ENCODE peak calls at places on chromosomes 1 and 21, in seven cellular contexts. Z is HepG2, E is HCT116, A is breast epithelium, O is GM12892, F is GM12891, P is stomach. K is an unnamed sample.

GRCh38 chr21:36692125-36692843 is 6.6 kb upstream of the SIM2 start:
- DNase-seq in Z (no peak), E (no peak), A (no peak), O (no peak), F (no peak), P (no peak), K (no peak)

GRCh38 chr1:220952941-220953340 is 73.7 kb downstream of the HLX start:
- DNase-seq in Z (no peak), E (no peak), A (no peak), O (no peak), F (no peak), P (no peak), K (no peak)

GRCh38 chr1:223363856-223364684 is at the start of gene SUSD4:
- DNase-seq in Z (no peak), E (no peak), A (no peak), O (peak), F (peak), P (peak), K (peak)

GRCh38 chr1:84504580-84505021 is 1.6 kb upstream of the SPATA1 start:
- DNase-seq in Z (no peak), E (no peak), A (no peak), O (no peak), F (no peak), P (no peak), K (no peak)

GRCh38 chr21:41631564-41632461 is 123.9 kb upstream of the TMPRSS2 start:
- DNase-seq in Z (no peak), E (no peak), A (no peak), O (no peak), F (no peak), P (peak), K (peak)

GRCh38 chr1:22038036-22038435 is 14.5 kb upstream of the CDC42 start:
- DNase-seq in Z (no peak), E (no peak), A (no peak), O (no peak), F (no peak), P (no peak), K (no peak)

GRCh38 chr1:41779350-41779749 is 139.4 kb downstream of the HIVEP3 start:
- DNase-seq in Z (no peak), E (no peak), A (no peak), O (no peak), F (no peak), P (no peak), K (no peak)

GRCh38 chr21:36097427-36098230 is 27.8 kb downstream of the CBR1 start:
- DNase-seq in Z (no peak), E (no peak), A (no peak), O (no peak), F (no peak), P (no peak), K (no peak)

GRCh38 chr1:53639251-53639721 is 99.7 kb downstream of the GLIS1 start:
- DNase-seq in Z (no peak), E (peak), A (peak), O (no peak), F (no peak), P (peak), K (no peak)

GRCh38 chr1:53068314-53069084 is 6.5 kb downstream of the PODN start:
- DNase-seq in Z (no peak), E (no peak), A (no peak), O (no peak), F (no peak), P (peak), K (no peak)

GRCh38 chr1:37342736-37343135 is 131.6 kb upstream of the ZC3H12A start:
- DNase-seq in Z (no peak), E (no peak), A (no peak), O (no peak), F (no peak), P (no peak), K (no peak)

GRCh38 chr1:82931051-82931450 is 1067.9 kb downstream of the TTLL7 start:
- DNase-seq in Z (no peak), E (no peak), A (no peak), O (no peak), F (no peak), P (no peak), K (no peak)

GRCh38 chr1:15261155-15262002 is 14.4 kb downstream of the FHAD1 start:
- DNase-seq in Z (peak), E (peak), A (no peak), O (no peak), F (no peak), P (peak), K (no peak)

GRCh38 chr21:43812139-43812821 is 22.9 kb downstream of the RRP1 start:
- DNase-seq in Z (peak), E (no peak), A (no peak), O (no peak), F (no peak), P (peak), K (peak)

GRCh38 chr1:211331011-211331709 is 4.5 kb downstream of the TRAF5 start:
- DNase-seq in Z (no peak), E (no peak), A (no peak), O (no peak), F (no peak), P (no peak), K (no peak)

GRCh38 chr1:154006136-154006535 is 15.6 kb downstream of the RPS27 start:
- DNase-seq in Z (no peak), E (no peak), A (no peak), O (no peak), F (no peak), P (no peak), K (no peak)

GRCh38 chr1:24779689-24780464 is 34.6 kb downstream of the CLIC4 start:
- DNase-seq in Z (no peak), E (no peak), A (no peak), O (no peak), F (no peak), P (no peak), K (no peak)

GRCh38 chr1:192311281-192311680 is 5.5 kb upstream of the RGS21 start:
- DNase-seq in Z (peak), E (peak), A (no peak), O (no peak), F (no peak), P (no peak), K (no peak)

GRCh38 chr1:204649756-204650155 is 35.8 kb downstream of the LRRN2 start:
- DNase-seq in Z (no peak), E (no peak), A (no peak), O (no peak), F (no peak), P (no peak), K (peak)

GRCh38 chr1:162187676-162188075 is 118.2 kb downstream of the NOS1AP start:
- DNase-seq in Z (no peak), E (no peak), A (no peak), O (no peak), F (no peak), P (no peak), K (no peak)

GRCh38 chr1:227730630-227731151 is 4.4 kb downstream of the JMJD4 start:
- DNase-seq in Z (peak), E (no peak), A (no peak), O (no peak), F (no peak), P (no peak), K (no peak)

GRCh38 chr1:214604543-214604942 is 1.5 kb downstream of the CENPF start:
- DNase-seq in Z (peak), E (no peak), A (no peak), O (no peak), F (no peak), P (no peak), K (no peak)

GRCh38 chr1:54490361-54491248 is 57.4 kb upstream of the ACOT11 start:
- DNase-seq in Z (no peak), E (no peak), A (no peak), O (no peak), F (no peak), P (no peak), K (no peak)

GRCh38 chr1:64898107-64898861 is 68.1 kb downstream of the JAK1 start:
- DNase-seq in Z (peak), E (peak), A (peak), O (no peak), F (no peak), P (peak), K (peak)

GRCh38 chr1:43975249-43975961 is 645 bp downstream of the ATP6V0B start:
- DNase-seq in Z (no peak), E (no peak), A (peak), O (no peak), F (no peak), P (peak), K (peak)

GRCh38 chr1:240217398-240217797 is 125.7 kb downstream of the FMN2 start:
- DNase-seq in Z (no peak), E (no peak), A (no peak), O (no peak), F (no peak), P (no peak), K (no peak)

GRCh38 chr1:14945132-14946010 is 208.2 kb upstream of the TMEM51 start:
- DNase-seq in Z (no peak), E (no peak), A (no peak), O (no peak), F (no peak), P (peak), K (peak)

GRCh38 chr21:14871861-14872260 is 192.9 kb downstream of the NRIP1 start:
- DNase-seq in Z (no peak), E (no peak), A (no peak), O (no peak), F (no peak), P (no peak), K (no peak)

GRCh38 chr1:29683472-29683871 is 447.1 kb downstream of the PTPRU start:
- DNase-seq in Z (no peak), E (no peak), A (no peak), O (no peak), F (no peak), P (no peak), K (peak)

GRCh38 chr1:44377925-44378784 is 23.1 kb upstream of the ERI3 start:
- DNase-seq in Z (peak), E (peak), A (no peak), O (peak), F (peak), P (peak), K (peak)

GRCh38 chr21:24509131-24509530 is 1098.2 kb downstream of the MRPL39 start:
- DNase-seq in Z (no peak), E (no peak), A (no peak), O (no peak), F (no peak), P (no peak), K (no peak)

GRCh38 chr1:214331827-214332423 is 51.0 kb downstream of the SMYD2 start:
- DNase-seq in Z (peak), E (peak), A (no peak), O (peak), F (peak), P (no peak), K (no peak)

GRCh38 chr1:15345711-15346355 is 63.9 kb upstream of the EFHD2 start:
- DNase-seq in Z (no peak), E (no peak), A (no peak), O (peak), F (peak), P (peak), K (no peak)

GRCh38 chr1:30527511-30528140 is 195.8 kb downstream of the MATN1 start:
- DNase-seq in Z (no peak), E (no peak), A (no peak), O (no peak), F (no peak), P (peak), K (no peak)

GRCh38 chr1:67437961-67438360 is 7.8 kb upstream of the SERBP1 start:
- DNase-seq in Z (peak), E (no peak), A (no peak), O (no peak), F (no peak), P (no peak), K (no peak)

GRCh38 chr1:196677781-196678509 is 26.1 kb downstream of the CFH start:
- DNase-seq in Z (no peak), E (no peak), A (no peak), O (no peak), F (no peak), P (no peak), K (no peak)

GRCh38 chr1:40919475-40920011 is 57.4 kb upstream of the CITED4 start:
- DNase-seq in Z (peak), E (peak), A (peak), O (no peak), F (no peak), P (peak), K (peak)

GRCh38 chr1:234208791-234209190 is 164.5 kb upstream of the COA6 start:
- DNase-seq in Z (no peak), E (no peak), A (no peak), O (no peak), F (no peak), P (no peak), K (no peak)

DNA sequence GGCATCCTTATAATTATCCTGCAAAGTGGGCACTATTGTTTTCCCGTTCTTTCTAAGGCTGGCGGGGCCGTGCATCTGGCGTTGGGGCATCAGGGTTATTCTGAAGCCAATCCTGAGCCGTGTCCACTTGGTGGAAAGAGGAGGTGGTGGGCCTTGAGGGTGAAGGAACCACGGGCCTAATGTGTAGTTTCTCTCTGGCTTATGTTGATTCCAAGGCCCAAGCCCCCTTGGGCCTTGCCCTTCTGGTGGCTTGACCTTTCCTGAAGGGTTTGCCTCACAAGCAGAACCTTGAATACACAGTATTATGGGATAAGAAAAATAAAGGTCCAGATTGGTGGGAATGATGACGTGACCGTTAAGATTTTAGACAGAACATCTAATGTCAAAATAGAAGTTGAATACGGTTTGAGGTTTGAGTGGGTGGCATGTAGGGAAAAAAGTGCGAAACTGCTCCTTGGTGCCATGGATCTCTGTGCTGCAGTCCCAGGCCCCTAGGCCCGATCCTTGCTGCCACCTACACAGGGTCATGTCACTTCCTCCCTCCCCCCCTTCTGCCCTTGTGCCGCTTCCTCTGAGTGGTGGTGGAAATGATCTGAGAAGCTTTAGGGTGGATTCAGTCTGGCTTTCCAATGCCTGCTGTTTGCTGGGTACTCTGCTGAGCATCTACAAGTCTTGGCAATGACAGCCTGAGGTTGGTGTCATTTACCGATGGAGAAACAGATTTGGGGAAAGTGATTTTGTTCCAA is 90.5 kb downstream of the PRDM2 start:
- DNase-seq in Z (no peak), E (no peak), A (no peak), O (no peak), F (no peak), P (no peak), K (no peak)
- TF ChIP-seq POLR2AphosphoS5 in Z (no peak), E (no peak), A (no peak), O (no peak), F (no peak), P (no peak), K (no peak)

DNA sequence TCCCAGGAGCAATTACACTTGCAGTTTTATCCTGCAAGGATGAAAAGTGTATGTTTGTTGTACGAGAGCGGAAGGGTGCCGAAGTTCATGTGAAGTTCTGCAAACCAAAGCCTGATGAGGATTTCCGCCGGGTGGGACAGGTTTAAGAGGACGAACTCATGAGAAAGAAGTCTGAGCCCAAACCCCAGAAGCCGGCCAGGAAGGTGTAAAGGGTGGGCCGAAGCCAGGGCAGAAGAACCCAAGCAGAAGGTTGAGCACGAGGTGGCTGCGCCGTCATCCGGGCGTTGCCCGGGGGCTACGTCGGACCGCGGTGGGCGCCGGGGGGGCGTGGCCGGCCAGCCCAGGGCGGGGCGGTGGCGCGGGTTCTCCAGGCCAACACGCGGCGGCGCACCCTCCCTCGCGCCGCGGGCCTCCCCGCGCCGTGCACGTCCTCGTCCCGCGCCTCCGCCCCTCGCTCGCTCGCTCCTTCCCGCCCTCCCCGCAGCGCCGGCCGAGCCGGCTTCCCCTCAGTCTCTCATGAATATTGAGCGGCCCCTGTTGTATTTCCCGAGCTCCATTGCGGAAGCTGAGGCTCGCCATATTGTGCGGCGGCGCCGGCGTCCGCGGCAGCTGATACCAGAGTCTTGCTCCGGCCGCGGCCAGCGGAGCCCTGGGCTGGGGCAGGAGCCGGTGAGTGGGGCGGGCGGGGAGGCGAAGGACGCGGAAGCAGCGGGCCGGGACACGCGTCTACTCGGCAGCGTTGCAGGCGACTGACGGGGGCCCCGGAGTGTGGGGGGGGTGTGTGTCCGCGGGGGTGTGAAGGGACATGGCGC is at the start of gene RNF2:
- DNase-seq in Z (peak), E (peak), A (peak), O (peak), F (peak), P (peak), K (peak)
- TF ChIP-seq POLR2A in Z (no peak), E (peak), A (no peak), O (no peak), F (no peak), P (no peak), K (no peak)

GRCh38 chr1:97827887-97828286 is 92.9 kb downstream of the DPYD start:
- DNase-seq in Z (no peak), E (no peak), A (no peak), O (no peak), F (no peak), P (no peak), K (no peak)
- TF ChIP-seq POLR2AphosphoS5 in Z (no peak), E (no peak), A (no peak), O (no peak), F (no peak), P (no peak), K (no peak)

GRCh38 chr1:152756872-152757271 is 953 bp upstream of the KPRP start:
- DNase-seq in Z (no peak), E (no peak), A (no peak), O (no peak), F (no peak), P (no peak), K (no peak)
- TF ChIP-seq POLR2A in Z (no peak), E (no peak), A (no peak), O (no peak), F (no peak), P (no peak), K (no peak)

GRCh38 chr1:87146986-87147385 is 181.7 kb upstream of the LMO4 start:
- DNase-seq in Z (no peak), E (no peak), A (no peak), O (no peak), F (no peak), P (no peak), K (no peak)
- TF ChIP-seq POLR2AphosphoS5 in Z (no peak), E (no peak), A (no peak), O (no peak), F (no peak), P (no peak), K (no peak)

DNA sequence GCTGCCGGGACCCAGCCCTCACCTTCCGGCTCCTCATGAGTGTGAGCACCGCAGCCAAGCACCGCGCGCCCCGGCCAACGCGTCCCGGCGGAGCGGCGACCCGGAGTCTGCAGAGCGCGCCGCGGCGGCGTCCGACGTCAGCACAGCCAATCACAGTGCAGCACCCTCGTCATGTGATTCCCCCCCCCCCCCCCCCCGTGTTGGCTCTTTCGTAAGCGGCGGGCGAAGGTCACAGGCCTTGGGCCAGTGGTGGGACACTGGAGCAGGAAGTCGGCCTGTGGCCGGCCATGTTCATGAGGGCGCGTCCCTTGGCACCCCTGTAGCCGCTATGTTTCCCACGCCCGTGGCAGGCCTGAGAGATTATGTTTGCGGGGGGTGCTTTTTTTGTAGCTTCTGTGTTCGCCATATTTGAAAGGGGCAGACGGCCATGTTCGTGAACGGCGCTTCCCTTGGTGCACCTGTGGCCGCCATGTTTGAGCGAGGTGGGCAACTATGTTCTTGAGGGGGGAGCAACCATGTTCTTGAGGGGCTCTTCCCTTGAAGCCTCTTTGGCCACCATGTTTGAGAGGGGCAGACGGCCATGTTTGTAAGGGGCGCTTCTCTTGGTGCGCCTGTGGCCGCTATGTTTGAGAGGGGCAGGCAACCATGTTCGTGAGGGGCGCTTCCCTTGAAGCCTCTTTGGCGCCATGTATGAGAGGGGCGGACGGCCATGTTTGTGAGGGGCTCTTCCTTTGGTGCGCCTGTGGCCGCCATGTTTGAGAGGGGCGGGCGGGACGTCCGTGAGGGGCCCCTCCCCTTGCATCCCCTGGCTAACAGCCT is at the start of gene C1orf174:
- DNase-seq in Z (peak), E (peak), A (peak), O (peak), F (peak), P (peak), K (peak)
- TF ChIP-seq POLR2A in Z (peak), E (peak), A (no peak), O (peak), F (peak), P (no peak), K (no peak)

GRCh38 chr1:111505641-111506119 is 2.2 kb upstream of the ADORA3 start:
- DNase-seq in Z (no peak), E (no peak), A (no peak), O (no peak), F (no peak), P (no peak), K (no peak)
- TF ChIP-seq POLR2AphosphoS5 in Z (no peak), E (no peak), A (no peak), O (peak), F (peak), P (no peak), K (no peak)